ENCODE peak calls at places on chromosome 7, in four cellular contexts. H, Y, A and S are unnamed samples.
A peak's percentile ranks its signal among the peaks of the same experiment; 100 is the strongest.

GRCh38 chr7:114976666-114977065 is 54.8 kb downstream of the MDFIC start:
- DNase-seq in H (no peak), Y (no peak), A (no peak), S (no peak)

GRCh38 chr7:44325181-44325671 is at the start of gene CAMK2B:
- DNase-seq in H (no peak), Y (peak; percentile 82), A (peak; percentile 43), S (peak; percentile 9)

GRCh38 chr7:43636093-43636492 is 53.2 kb downstream of the STK17A start:
- DNase-seq in Y (no peak), H (peak; percentile 71), A (no peak), S (peak; percentile 51)

GRCh38 chr7:151309306-151309705 is 32.3 kb upstream of the NUB1 start:
- DNase-seq in A (no peak), H (no peak), Y (no peak), S (no peak)

GRCh38 chr7:90629306-90629918 is 33.3 kb downstream of the CDK14 start:
- DNase-seq in H (no peak), A (no peak), Y (no peak), S (no peak)

GRCh38 chr7:2655870-2656614 is 24.3 kb downstream of the TTYH3 start:
- DNase-seq in H (no peak), A (no peak), Y (peak; percentile 69), S (no peak)

GRCh38 chr7:139682136-139683013 is 95.4 kb downstream of the HIPK2 start:
- DNase-seq in Y (no peak), H (no peak), A (no peak), S (no peak)

GRCh38 chr7:26008428-26008827 is 143.6 kb upstream of the NFE2L3 start:
- DNase-seq in A (no peak), H (no peak), Y (no peak), S (no peak)

GRCh38 chr7:117051808-117052207 is 98.5 kb downstream of the ST7 start:
- DNase-seq in H (no peak), A (no peak), Y (no peak), S (no peak)

GRCh38 chr7:150514748-150515222 is at the start of gene GIMAP7:
- DNase-seq in H (no peak), Y (no peak), A (peak; percentile 73), S (no peak)

GRCh38 chr7:158887594-158887993 is 31.2 kb downstream of the DYNC2I1 start:
- DNase-seq in Y (no peak), H (no peak), A (no peak), S (no peak)

GRCh38 chr7:10116511-10116910 is 857.2 kb upstream of the PHF14 start:
- DNase-seq in H (no peak), Y (no peak), A (no peak), S (no peak)

DNA sequence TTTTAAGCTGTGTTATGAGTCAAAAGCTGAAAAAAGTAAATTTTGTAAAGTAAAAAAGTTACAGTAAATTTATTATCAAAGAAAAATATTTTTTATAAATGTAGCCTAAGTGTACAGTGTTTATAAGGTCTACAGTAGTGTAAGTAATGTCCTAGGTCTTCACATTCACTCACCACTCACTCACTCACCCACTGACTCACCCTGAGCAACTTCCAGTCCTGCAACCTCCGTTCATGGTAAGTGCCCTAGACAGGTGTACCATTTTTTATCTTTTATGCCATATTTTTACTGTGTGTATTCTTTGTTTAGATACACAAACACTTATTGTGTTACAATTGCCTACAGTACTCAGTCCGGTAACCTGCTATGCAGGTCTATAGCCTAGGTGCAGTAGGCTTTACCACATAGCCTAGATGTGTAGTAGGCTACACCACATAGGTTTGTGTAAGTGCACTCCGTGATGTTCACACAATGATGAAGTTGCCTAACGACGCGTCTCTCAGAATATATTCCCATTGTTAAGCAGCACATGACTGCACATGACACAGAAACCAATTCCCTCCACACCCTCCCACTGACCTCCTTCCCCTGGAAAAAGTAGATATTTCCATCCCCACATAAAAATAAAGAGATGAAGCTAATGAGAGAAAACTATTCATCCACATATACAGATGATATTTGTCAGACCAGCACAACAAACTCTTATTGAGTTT is 44.8 kb upstream of the FGL2 start:
- DNase-seq in Y (no peak), H (no peak), A (no peak), S (peak; percentile 32)
- TF ChIP-seq POLR2A in Y (no peak), H (no peak), A (no peak), S (no peak)

GRCh38 chr7:83449781-83450180 is 199.2 kb downstream of the SEMA3E start:
- DNase-seq in A (no peak), H (no peak), Y (no peak), S (no peak)

GRCh38 chr7:83442911-83443310 is 206.0 kb downstream of the SEMA3E start:
- DNase-seq in H (no peak), A (no peak), Y (no peak), S (no peak)

DNA sequence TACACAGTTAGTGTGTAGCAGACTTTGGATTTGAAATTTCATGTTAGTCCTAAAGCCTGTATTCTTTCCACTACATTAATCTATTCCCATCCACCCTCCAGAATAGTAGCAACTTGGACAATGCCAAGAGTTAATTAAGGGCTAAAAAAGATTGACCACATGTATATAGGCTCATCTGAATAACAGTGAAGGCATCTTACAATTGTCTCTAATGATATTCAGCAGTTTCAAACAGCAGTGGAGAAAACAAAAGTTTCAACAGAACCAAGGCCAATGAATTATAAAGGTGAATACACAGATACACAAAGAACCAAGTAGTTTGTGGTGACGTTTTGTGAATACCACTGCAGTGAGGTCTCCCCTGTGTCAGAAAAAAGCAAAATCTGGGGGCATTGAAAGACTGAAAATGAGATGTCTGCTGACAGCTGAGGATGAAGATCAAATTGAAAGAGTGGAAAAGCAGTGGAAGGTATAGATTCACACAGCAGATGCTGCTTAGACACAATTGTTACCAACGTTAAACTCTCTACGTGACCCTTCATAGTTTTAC is 202.7 kb downstream of the SEMA3E start:
- DNase-seq in A (no peak), H (no peak), Y (no peak), S (no peak)
- H3K4me3 ChIP-seq in A (no peak overlapping the region), H (no peak overlapping the region), Y (no peak overlapping the region), S (no peak overlapping the region)

DNA sequence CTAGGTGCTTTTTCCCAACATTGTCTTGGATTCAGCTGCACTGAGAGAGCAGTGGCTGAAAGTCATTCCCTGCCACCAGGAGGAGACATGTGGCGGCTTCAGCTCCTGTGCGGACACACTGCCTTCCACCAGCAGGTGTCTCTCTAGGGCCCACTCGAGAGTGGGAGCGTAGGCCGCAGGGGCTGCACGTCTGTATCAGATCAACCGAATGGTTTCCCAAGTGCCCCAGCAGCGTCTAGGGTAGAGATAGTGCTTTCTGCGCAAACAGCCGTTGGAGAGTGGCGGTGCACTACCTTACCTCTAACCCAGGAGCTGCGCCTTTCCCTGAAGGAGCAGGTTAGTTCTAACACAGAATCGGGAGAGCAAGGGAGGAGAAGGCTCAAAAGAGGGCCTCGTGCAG is 31.7 kb downstream of the PAPOLB start:
- DNase-seq in Y (no peak), H (no peak), A (peak; percentile 65), S (no peak)
- TF ChIP-seq CTCF in Y (peak; percentile 87), H (no peak), A (peak; percentile 80), S (no peak)

GRCh38 chr7:55254596-55255500 is 110.3 kb upstream of the LANCL2 start:
- DNase-seq in Y (peak; percentile 98), H (peak; percentile 64), A (peak; percentile 89), S (peak; percentile 72)
- TF ChIP-seq POLR2A in Y (no peak), H (no peak), A (no peak), S (no peak)

DNA sequence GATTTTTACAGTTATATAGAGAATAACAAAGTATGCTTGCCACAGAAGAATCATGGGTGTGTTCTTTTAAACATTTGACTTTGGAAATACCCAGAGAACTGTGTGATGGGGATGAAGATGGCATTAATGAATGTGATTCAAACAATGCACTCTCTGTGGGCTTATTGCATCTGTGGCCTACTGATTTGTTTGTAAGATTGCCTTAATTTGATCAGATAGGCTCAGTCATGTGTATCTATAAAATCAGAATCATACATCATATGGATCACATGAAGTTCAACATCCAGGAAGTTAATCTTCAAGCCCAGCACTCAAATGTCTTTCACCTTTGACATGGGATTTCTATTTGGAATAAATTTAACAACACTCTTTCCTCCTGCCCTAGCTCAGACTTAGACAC is 410.9 kb downstream of the SUGCT start:
- DNase-seq in A (no peak), Y (no peak), H (no peak), S (no peak)
- H3K4me3 ChIP-seq in A (no peak overlapping the region), Y (no peak overlapping the region), H (no peak overlapping the region), S (no peak overlapping the region)